ENCODE peak calls at places on chromosomes 5 and 9, in four cellular contexts. L is AG09309, F is anterior cingulate cortex, E is GM20000. X is an unnamed sample.

GRCh38 chr9:99037768-99038167 is 67.1 kb upstream of the TGFBR1 start:
- DNase-seq in L (no peak), F (no peak), E (no peak), X (no peak)

GRCh38 chr9:36031774-36032565 is 4.7 kb upstream of the RECK start:
- DNase-seq in L (no peak), F (no peak), E (no peak), X (no peak)

GRCh38 chr5:72009280-72009679 is 98.0 kb upstream of the MAP1B start:
- DNase-seq in E (no peak), L (no peak), F (no peak), X (no peak)

GRCh38 chr5:114953559-114953958 is 216.1 kb downstream of the TRIM36 start:
- DNase-seq in L (no peak), E (no peak), F (no peak), X (no peak)

GRCh38 chr5:159833088-159833487 is 83.2 kb upstream of the ADRA1B start:
- DNase-seq in L (no peak), F (no peak), E (no peak), X (no peak)

GRCh38 chr9:90432951-90433350 is 209.7 kb downstream of the DIRAS2 start:
- DNase-seq in F (no peak), E (no peak), L (no peak), X (no peak)

GRCh38 chr9:84716217-84716616 is 46.7 kb downstream of the NTRK2 start:
- DNase-seq in L (no peak), F (no peak), E (no peak), X (no peak)

GRCh38 chr9:91790912-91791311 is 159.1 kb downstream of the ROR2 start:
- DNase-seq in E (no peak), F (no peak), L (no peak), X (no peak)

GRCh38 chr9:128127568-128127989 is at the start of gene PTGES2:
- DNase-seq in L (peak), F (peak), E (peak), X (peak)

GRCh38 chr5:42889311-42889933 is 77.7 kb upstream of the SELENOP start:
- DNase-seq in F (peak), E (peak), L (peak), X (peak)

GRCh38 chr9:112112941-112113399 is 62.1 kb downstream of the SUSD1 start:
- DNase-seq in F (no peak), E (peak), L (no peak), X (peak)

GRCh38 chr5:862367-863243 is 11.8 kb upstream of the ZDHHC11 start:
- DNase-seq in E (no peak), L (no peak), F (no peak), X (no peak)

GRCh38 chr9:93552923-93553322 is 23.5 kb upstream of the PHF2 start:
- DNase-seq in F (no peak), L (no peak), E (no peak), X (no peak)

GRCh38 chr5:143212261-143212660 is 191.2 kb downstream of the NR3C1 start:
- DNase-seq in E (no peak), F (no peak), L (no peak), X (no peak)

GRCh38 chr5:123708074-123708806 is 196.3 kb downstream of the CSNK1G3 start:
- DNase-seq in E (no peak), F (no peak), L (peak), X (peak)

GRCh38 chr9:133733421-133734250 is 4.5 kb downstream of the SARDH start:
- DNase-seq in E (no peak), F (no peak), L (no peak), X (no peak)

GRCh38 chr5:113223315-113223714 is 211.5 kb downstream of the TSSK1B start:
- DNase-seq in L (no peak), E (no peak), F (no peak), X (no peak)

X was measured in HFF-Myc.